ENCODE peak calls at places on chromosomes 6 and 20, in eight cellular contexts. K, N, F, Z, H, W, E and V are unnamed samples.

GRCh38 chr6:118197539-118197938 is 290.5 kb downstream of the SLC35F1 start:
- DNase-seq in K (no peak), H (no peak), Z (no peak), N (no peak), E (no peak), F (no peak), W (no peak), V (no peak)

GRCh38 chr6:2764610-2765165 is 505 bp upstream of the WRNIP1 start:
- DNase-seq in W (peak; percentile 67), E (peak; percentile 40), N (no peak), Z (peak; percentile 39), K (peak; percentile 92), H (peak; percentile 69), F (peak; percentile 70), V (no peak)

GRCh38 chr20:50242863-50243609 is 52.4 kb downstream of the CEBPB start:
- DNase-seq in N (peak; percentile 77), H (no peak), E (no peak), K (no peak), W (no peak), Z (no peak), F (no peak), V (no peak)

GRCh38 chr6:3061501-3061941 is 6.8 kb upstream of the RIPK1 start:
- DNase-seq in E (no peak), H (no peak), W (peak; percentile 80), Z (no peak), K (peak; percentile 74), N (no peak), F (no peak), V (no peak)

GRCh38 chr6:69887026-69887425 is 20.7 kb downstream of the COL19A1 start:
- DNase-seq in H (no peak), E (no peak), K (peak; percentile 3), N (no peak), W (no peak), F (no peak), Z (no peak), V (no peak)

GRCh38 chr20:50298554-50299324 is 108.1 kb downstream of the CEBPB start:
- DNase-seq in F (peak; percentile 30), N (no peak), H (no peak), E (peak; percentile 9), K (no peak), W (no peak), Z (no peak), V (no peak)

GRCh38 chr6:143195349-143195845 is 134.7 kb downstream of the AIG1 start:
- DNase-seq in F (peak; percentile 40), E (peak; percentile 50), W (no peak), K (no peak), H (no peak), N (no peak), Z (no peak), V (no peak)

GRCh38 chr6:110432285-110432899 is 17.0 kb upstream of the DDO start:
- DNase-seq in F (no peak), N (no peak), E (no peak), H (no peak), Z (no peak), K (no peak), W (no peak), V (no peak)

GRCh38 chr6:36555750-36556252 is 8.5 kb upstream of the STK38 start:
- DNase-seq in F (no peak), H (no peak), E (no peak), N (no peak), Z (no peak), K (no peak), W (no peak), V (no peak)

GRCh38 chr6:90846824-90847223 is 260.0 kb upstream of the MAP3K7 start:
- DNase-seq in E (no peak), N (no peak), F (no peak), Z (no peak), K (no peak), H (no peak), W (no peak), V (no peak)

GRCh38 chr6:156953478-156954146 is 176.4 kb downstream of the ARID1B start:
- DNase-seq in N (peak; percentile 42), W (peak; percentile 93), Z (peak; percentile 83), E (no peak), F (no peak), H (peak; percentile 91), K (peak; percentile 98), V (no peak)

GRCh38 chr6:158043008-158043407 is 61.3 kb downstream of the SYNJ2 start:
- DNase-seq in Z (no peak), N (no peak), F (no peak), E (no peak), K (no peak), W (no peak), H (no peak), V (no peak)
- H3K4me1 ChIP-seq in Z (peaks cover 27% of the 10 kb centered on the region), N (peaks cover 84% of the 10 kb centered on the region), F (no peaks in the 10 kb centered on the region), E (peaks cover 71% of the 10 kb centered on the region), K (peaks cover 63% of the 10 kb centered on the region), W (peaks cover 46% of the 10 kb centered on the region), H (peaks cover 81% of the 10 kb centered on the region), V (peaks cover 81% of the 10 kb centered on the region)

GRCh38 chr20:24633026-24633425 is 163.6 kb downstream of the SYNDIG1 start:
- DNase-seq in H (no peak), F (no peak), K (no peak), E (no peak), N (no peak), W (no peak), Z (no peak), V (no peak)

GRCh38 chr20:24630486-24631172 is 161.2 kb downstream of the SYNDIG1 start:
- DNase-seq in N (no peak), H (no peak), E (no peak), F (no peak), Z (no peak), K (no peak), W (no peak), V (peak; percentile 27)

GRCh38 chr20:24631173-24631505 is 161.7 kb downstream of the SYNDIG1 start:
- DNase-seq in Z (no peak), N (no peak), W (no peak), K (no peak), H (no peak), F (no peak), E (no peak), V (no peak)

GRCh38 chr20:24633521-24633920 is 164.1 kb downstream of the SYNDIG1 start:
- DNase-seq in K (no peak), H (no peak), W (no peak), N (no peak), F (no peak), E (no peak), Z (no peak), V (no peak)

GRCh38 chr20:24632581-24632980 is 163.2 kb downstream of the SYNDIG1 start:
- DNase-seq in F (no peak), Z (no peak), N (no peak), W (no peak), K (no peak), E (no peak), H (no peak), V (no peak)
- H3K4me1 ChIP-seq in F (no peaks in the 10 kb centered on the region), Z (peaks cover 5% of the 10 kb centered on the region), N (peaks cover 7% of the 10 kb centered on the region), W (no peaks in the 10 kb centered on the region), K (peaks cover 6% of the 10 kb centered on the region), E (no peaks in the 10 kb centered on the region), H (peaks cover 22% of the 10 kb centered on the region), V (no peaks in the 10 kb centered on the region)

GRCh38 chr6:155316419-155316818 is 2.1 kb upstream of the TFB1M start:
- DNase-seq in K (no peak), E (no peak), H (no peak), F (no peak), W (no peak), Z (no peak), N (no peak), V (no peak)
- H3K4me1 ChIP-seq in K (peaks cover 7% of the 10 kb centered on the region), E (peaks cover 8% of the 10 kb centered on the region), H (peaks cover 10% of the 10 kb centered on the region), F (no peaks in the 10 kb centered on the region), W (no peaks in the 10 kb centered on the region), Z (no peaks in the 10 kb centered on the region), N (peaks cover 5% of the 10 kb centered on the region), V (peaks cover 3% of the 10 kb centered on the region)

GRCh38 chr6:53311586-53311935 is 37.2 kb downstream of the ELOVL5 start:
- DNase-seq in Z (no peak), N (no peak), E (no peak), F (no peak), K (peak; percentile 57), W (no peak), H (no peak), V (no peak)

GRCh38 chr6:53309059-53309896 is 39.5 kb downstream of the ELOVL5 start:
- DNase-seq in F (no peak), Z (no peak), E (no peak), W (no peak), K (peak; percentile 54), H (peak; percentile 41), N (no peak), V (no peak)

GRCh38 chr6:53312355-53312754 is 36.4 kb downstream of the ELOVL5 start:
- DNase-seq in F (no peak), N (no peak), K (no peak), Z (no peak), W (no peak), H (no peak), E (no peak), V (no peak)

GRCh38 chr6:53310751-53311585 is 37.8 kb downstream of the ELOVL5 start:
- DNase-seq in H (no peak), N (no peak), Z (no peak), E (no peak), F (no peak), K (no peak), W (no peak), V (no peak)

DNA sequence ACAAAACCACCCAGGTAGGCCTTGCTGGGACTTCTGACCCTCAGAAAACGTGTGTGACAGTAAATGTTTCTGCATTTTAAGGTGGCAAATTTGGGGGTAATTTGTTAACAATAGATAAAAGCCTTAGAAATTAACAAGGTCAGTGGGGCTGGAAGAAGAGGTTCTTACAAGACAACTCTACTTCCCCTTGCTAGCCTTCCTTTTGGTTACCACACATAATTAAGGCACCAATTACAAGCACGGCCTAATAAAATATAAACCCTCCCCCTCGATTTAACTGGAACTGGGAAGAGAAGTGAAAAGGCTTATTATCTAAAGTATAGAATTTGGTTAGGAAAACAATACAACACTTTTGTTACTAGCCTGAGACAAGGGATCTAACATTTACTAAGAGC is 38.9 kb downstream of the ELOVL5 start:
- DNase-seq in H (no peak), F (no peak), Z (no peak), K (no peak), N (no peak), E (no peak), W (no peak), V (no peak)
- H3K4me1 ChIP-seq in H (peaks cover 75% of the 10 kb centered on the region), F (peaks cover 11% of the 10 kb centered on the region), Z (peaks cover 7% of the 10 kb centered on the region), K (peaks cover 51% of the 10 kb centered on the region), N (no peaks in the 10 kb centered on the region), E (no peaks in the 10 kb centered on the region), W (no peaks in the 10 kb centered on the region), V (no peaks in the 10 kb centered on the region)